ENCODE peak calls at places on chromosomes 16 and 17, in five cellular contexts. One of them, this sample, is unnamed.

GRCh38 chr17:75845058-75845711 is 981 bp upstream of the UNC13D start:
- DNase-seq in fibroblast of lung: peak
- DNase-seq in testis: peak
- DNase-seq in neural progenitor cell: peak
- DNase-seq in cardiac muscle cell: peak
- DNase-seq in this sample: no peak

GRCh38 chr16:89848974-89849373 is 20.7 kb downstream of the SPIRE2 start:
- DNase-seq in fibroblast of lung: no peak
- DNase-seq in neural progenitor cell: no peak
- DNase-seq in cardiac muscle cell: no peak
- DNase-seq in testis: no peak
- DNase-seq in this sample: no peak

GRCh38 chr17:70775667-70776066 is 606.3 kb downstream of the KCNJ2 start:
- DNase-seq in cardiac muscle cell: no peak
- DNase-seq in testis: no peak
- DNase-seq in neural progenitor cell: no peak
- DNase-seq in fibroblast of lung: no peak
- DNase-seq in this sample: no peak

GRCh38 chr17:55440391-55440790 is 18.8 kb upstream of the MMD start:
- DNase-seq in cardiac muscle cell: no peak
- DNase-seq in testis: no peak
- DNase-seq in neural progenitor cell: no peak
- DNase-seq in fibroblast of lung: no peak
- DNase-seq in this sample: no peak

GRCh38 chr16:64362193-64362592 is 759.7 kb downstream of the CDH11 start:
- DNase-seq in fibroblast of lung: peak
- DNase-seq in neural progenitor cell: no peak
- DNase-seq in testis: no peak
- DNase-seq in cardiac muscle cell: no peak
- DNase-seq in this sample: no peak

GRCh38 chr16:70162041-70162451 is 11.5 kb upstream of the CLEC18C start:
- DNase-seq in cardiac muscle cell: peak
- DNase-seq in neural progenitor cell: no peak
- DNase-seq in testis: peak
- DNase-seq in fibroblast of lung: peak
- DNase-seq in this sample: peak

GRCh38 chr16:6258056-6258455 is 1074.6 kb upstream of the RBFOX1 start:
- DNase-seq in cardiac muscle cell: no peak
- DNase-seq in testis: no peak
- DNase-seq in neural progenitor cell: no peak
- DNase-seq in fibroblast of lung: no peak
- DNase-seq in this sample: no peak

GRCh38 chr17:44741316-44741715 is 17.5 kb upstream of the ADAM11 start:
- DNase-seq in cardiac muscle cell: no peak
- DNase-seq in fibroblast of lung: no peak
- DNase-seq in testis: no peak
- DNase-seq in neural progenitor cell: no peak
- DNase-seq in this sample: no peak

GRCh38 chr17:72985882-72986720 is 106.4 kb downstream of the SLC39A11 start:
- DNase-seq in neural progenitor cell: peak
- DNase-seq in cardiac muscle cell: peak
- DNase-seq in fibroblast of lung: peak
- DNase-seq in testis: peak
- DNase-seq in this sample: no peak

GRCh38 chr17:61307905-61308886 is 91.4 kb upstream of the TBX2 start:
- DNase-seq in cardiac muscle cell: peak
- DNase-seq in testis: no peak
- DNase-seq in fibroblast of lung: peak
- DNase-seq in neural progenitor cell: no peak
- DNase-seq in this sample: peak

GRCh38 chr16:2825049-2825742 is 4.9 kb upstream of the ZG16B start:
- DNase-seq in testis: no peak
- DNase-seq in neural progenitor cell: no peak
- DNase-seq in cardiac muscle cell: no peak
- DNase-seq in fibroblast of lung: no peak
- DNase-seq in this sample: no peak

GRCh38 chr17:73541111-73541510 is 103.1 kb downstream of the SDK2 start:
- DNase-seq in testis: no peak
- DNase-seq in neural progenitor cell: no peak
- DNase-seq in fibroblast of lung: no peak
- DNase-seq in cardiac muscle cell: no peak
- DNase-seq in this sample: no peak

GRCh38 chr17:73155410-73156165 is 9.2 kb upstream of the SSTR2 start:
- DNase-seq in cardiac muscle cell: no peak
- DNase-seq in testis: no peak
- DNase-seq in fibroblast of lung: no peak
- DNase-seq in neural progenitor cell: peak
- DNase-seq in this sample: no peak

GRCh38 chr16:19165101-19165500 is 2.9 kb upstream of the SYT17 start:
- DNase-seq in neural progenitor cell: no peak
- DNase-seq in testis: no peak
- DNase-seq in fibroblast of lung: peak
- DNase-seq in cardiac muscle cell: no peak
- DNase-seq in this sample: no peak

GRCh38 chr16:19162085-19162484 is 6.0 kb upstream of the SYT17 start:
- DNase-seq in cardiac muscle cell: no peak
- DNase-seq in fibroblast of lung: no peak
- DNase-seq in neural progenitor cell: no peak
- DNase-seq in testis: no peak
- DNase-seq in this sample: no peak

GRCh38 chr16:19164285-19164684 is 3.8 kb upstream of the SYT17 start:
- DNase-seq in testis: no peak
- DNase-seq in fibroblast of lung: no peak
- DNase-seq in neural progenitor cell: no peak
- DNase-seq in cardiac muscle cell: no peak
- DNase-seq in this sample: no peak

GRCh38 chr16:19166500-19166899 is 1.5 kb upstream of the SYT17 start:
- DNase-seq in cardiac muscle cell: no peak
- DNase-seq in testis: no peak
- DNase-seq in neural progenitor cell: no peak
- DNase-seq in fibroblast of lung: no peak
- DNase-seq in this sample: no peak

DNA sequence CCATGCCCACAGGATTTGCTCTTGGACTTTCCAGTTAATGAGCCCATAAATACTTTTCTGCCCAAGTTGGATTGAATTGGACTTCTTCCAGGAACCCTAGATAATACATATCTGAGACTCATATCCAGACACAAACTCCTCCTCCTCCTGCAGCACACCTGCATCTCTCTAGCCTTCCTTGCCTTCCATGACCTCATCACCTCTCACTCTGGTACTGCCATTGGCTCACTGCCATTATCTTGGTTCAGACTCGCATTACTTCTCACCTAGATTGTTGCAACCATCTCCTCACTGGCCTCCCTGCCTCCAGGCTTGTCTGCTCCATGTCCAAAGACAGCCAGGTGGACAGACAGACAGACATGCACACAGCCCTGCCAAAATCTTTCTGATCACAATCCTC is 4.8 kb upstream of the SYT17 start:
- DNase-seq in neural progenitor cell: no peak
- DNase-seq in cardiac muscle cell: no peak
- DNase-seq in testis: no peak
- DNase-seq in fibroblast of lung: no peak
- DNase-seq in this sample: no peak
- TF ChIP-seq CTCF in neural progenitor cell: no peak
- TF ChIP-seq CTCF in cardiac muscle cell: no peak
- TF ChIP-seq CTCF in testis: no peak
- TF ChIP-seq CTCF in fibroblast of lung: no peak
- TF ChIP-seq CTCF in this sample: no peak

GRCh38 chr16:88769617-88770458 is 15.2 kb downstream of the PIEZO1 start:
- DNase-seq in neural progenitor cell: peak
- DNase-seq in cardiac muscle cell: no peak
- DNase-seq in fibroblast of lung: no peak
- DNase-seq in testis: no peak
- DNase-seq in this sample: no peak

GRCh38 chr16:88771294-88771772 is 13.7 kb downstream of the PIEZO1 start:
- DNase-seq in fibroblast of lung: no peak
- DNase-seq in cardiac muscle cell: no peak
- DNase-seq in neural progenitor cell: no peak
- DNase-seq in testis: no peak
- DNase-seq in this sample: no peak

GRCh38 chr16:88768041-88768876 is 16.8 kb downstream of the PIEZO1 start:
- DNase-seq in testis: no peak
- DNase-seq in fibroblast of lung: peak
- DNase-seq in neural progenitor cell: peak
- DNase-seq in cardiac muscle cell: peak
- DNase-seq in this sample: no peak

GRCh38 chr16:88772871-88773811 is 11.9 kb downstream of the PIEZO1 start:
- DNase-seq in neural progenitor cell: peak
- DNase-seq in cardiac muscle cell: peak
- DNase-seq in testis: peak
- DNase-seq in fibroblast of lung: peak
- DNase-seq in this sample: peak

GRCh38 chr16:88770459-88771293 is 14.3 kb downstream of the PIEZO1 start:
- DNase-seq in testis: no peak
- DNase-seq in cardiac muscle cell: peak
- DNase-seq in fibroblast of lung: peak
- DNase-seq in neural progenitor cell: peak
- DNase-seq in this sample: no peak
- H3K4me3 ChIP-seq in testis: no peak
- H3K4me3 ChIP-seq in cardiac muscle cell: no peak
- H3K4me3 ChIP-seq in fibroblast of lung: no peak
- H3K4me3 ChIP-seq in neural progenitor cell: no peak
- H3K4me3 ChIP-seq in this sample: no peak

GRCh38 chr16:72270531-72270930 is 98.6 kb upstream of the PMFBP1 start:
- DNase-seq in fibroblast of lung: no peak
- DNase-seq in cardiac muscle cell: no peak
- DNase-seq in testis: no peak
- DNase-seq in neural progenitor cell: no peak
- DNase-seq in this sample: no peak
- TF ChIP-seq CTCF in fibroblast of lung: no peak
- TF ChIP-seq CTCF in cardiac muscle cell: no peak
- TF ChIP-seq CTCF in testis: no peak
- TF ChIP-seq CTCF in neural progenitor cell: no peak
- TF ChIP-seq CTCF in this sample: no peak

GRCh38 chr17:7856081-7856791 is 1.1 kb downstream of the NAA38 start:
- DNase-seq in neural progenitor cell: peak
- DNase-seq in fibroblast of lung: peak
- DNase-seq in testis: peak
- DNase-seq in cardiac muscle cell: peak
- DNase-seq in this sample: no peak

GRCh38 chr17:7854078-7854777 is 638 bp upstream of the TMEM88 start:
- DNase-seq in neural progenitor cell: peak
- DNase-seq in fibroblast of lung: no peak
- DNase-seq in testis: no peak
- DNase-seq in cardiac muscle cell: no peak
- DNase-seq in this sample: no peak

GRCh38 chr17:7855643-7856080 is 796 bp downstream of the TMEM88 start:
- DNase-seq in fibroblast of lung: no peak
- DNase-seq in neural progenitor cell: no peak
- DNase-seq in testis: no peak
- DNase-seq in cardiac muscle cell: no peak
- DNase-seq in this sample: no peak

GRCh38 chr17:7853693-7854043 is 1.2 kb upstream of the TMEM88 start:
- DNase-seq in fibroblast of lung: no peak
- DNase-seq in testis: no peak
- DNase-seq in neural progenitor cell: peak
- DNase-seq in cardiac muscle cell: no peak
- DNase-seq in this sample: no peak

DNA sequence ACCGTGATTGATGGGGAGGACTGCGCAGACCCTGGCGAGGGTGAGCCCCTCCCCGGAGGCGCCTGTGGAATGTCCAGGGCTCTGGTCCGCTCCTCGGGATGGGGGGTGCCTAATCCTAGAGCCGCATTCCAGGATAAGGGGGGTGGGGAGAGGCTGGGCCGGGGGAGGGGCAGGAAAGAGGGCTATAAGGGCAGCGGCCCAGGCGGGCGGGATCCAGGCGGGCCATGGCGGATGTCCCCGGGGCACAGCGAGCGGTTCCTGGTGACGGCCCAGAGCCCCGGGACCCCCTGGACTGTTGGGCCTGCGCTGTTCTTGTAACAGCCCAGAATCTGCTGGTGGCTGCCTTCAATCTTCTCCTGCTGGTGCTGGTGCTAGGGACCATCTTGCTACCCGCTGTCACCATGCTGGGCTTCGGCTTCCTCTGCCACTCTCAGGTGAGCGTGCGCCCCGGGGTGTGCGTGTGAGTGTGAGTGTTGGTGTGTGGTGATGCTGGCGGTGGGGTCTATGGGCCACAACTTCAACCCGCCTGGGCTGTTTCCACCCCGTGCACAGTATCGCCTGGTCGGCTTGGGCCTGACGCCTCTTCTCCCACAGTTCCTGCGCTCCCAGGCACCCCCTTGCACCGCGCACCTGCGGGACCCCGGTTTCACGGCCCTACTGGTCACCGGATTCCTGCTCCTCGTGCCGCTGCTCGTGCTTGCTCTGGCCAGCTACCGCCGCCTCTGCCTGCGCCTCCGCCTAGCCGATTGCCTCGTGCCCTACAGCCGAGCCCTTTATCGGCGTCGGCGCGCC is at the start of gene TMEM88:
- DNase-seq in cardiac muscle cell: peak
- DNase-seq in fibroblast of lung: no peak
- DNase-seq in neural progenitor cell: peak
- DNase-seq in testis: no peak
- DNase-seq in this sample: no peak
- H3K4me3 ChIP-seq in cardiac muscle cell: peak
- H3K4me3 ChIP-seq in fibroblast of lung: no peak
- H3K4me3 ChIP-seq in neural progenitor cell: peak
- H3K4me3 ChIP-seq in testis: peak
- H3K4me3 ChIP-seq in this sample: peak

GRCh38 chr16:537415-538335 is 10.2 kb downstream of the CAPN15 start:
- DNase-seq in neural progenitor cell: no peak
- DNase-seq in testis: no peak
- DNase-seq in cardiac muscle cell: no peak
- DNase-seq in fibroblast of lung: no peak
- DNase-seq in this sample: no peak

GRCh38 chr16:534856-535445 is 7.4 kb downstream of the CAPN15 start:
- DNase-seq in cardiac muscle cell: no peak
- DNase-seq in testis: no peak
- DNase-seq in neural progenitor cell: no peak
- DNase-seq in fibroblast of lung: no peak
- DNase-seq in this sample: no peak

GRCh38 chr16:536746-537145 is 9.2 kb downstream of the CAPN15 start:
- DNase-seq in cardiac muscle cell: no peak
- DNase-seq in fibroblast of lung: no peak
- DNase-seq in neural progenitor cell: no peak
- DNase-seq in testis: no peak
- DNase-seq in this sample: no peak

GRCh38 chr16:534089-534635 is 6.7 kb downstream of the CAPN15 start:
- DNase-seq in testis: no peak
- DNase-seq in cardiac muscle cell: no peak
- DNase-seq in fibroblast of lung: no peak
- DNase-seq in neural progenitor cell: no peak
- DNase-seq in this sample: no peak

GRCh38 chr16:535446-536405 is 8.2 kb downstream of the CAPN15 start:
- DNase-seq in neural progenitor cell: no peak
- DNase-seq in fibroblast of lung: peak
- DNase-seq in testis: no peak
- DNase-seq in cardiac muscle cell: no peak
- DNase-seq in this sample: no peak
- TF ChIP-seq CTCF in neural progenitor cell: no peak
- TF ChIP-seq CTCF in fibroblast of lung: no peak
- TF ChIP-seq CTCF in testis: no peak
- TF ChIP-seq CTCF in cardiac muscle cell: no peak
- TF ChIP-seq CTCF in this sample: no peak